ENCODE peak calls at places on chromosomes 5 and 9, in eight cellular contexts. One of them, this sample, is unnamed.
A peak's percentile ranks its signal among the peaks of the same experiment; 100 is the strongest.

GRCh38 chr9:70607926-70608325 is 193.5 kb upstream of the KLF9 start:
- DNase-seq in fibroblast of mammary gland: peak; percentile 14
- DNase-seq in tibial artery: no peak
- DNase-seq in A549: no peak
- DNase-seq in fibroblast of the aortic adventitia: no peak
- DNase-seq in kidney epithelial cell: no peak
- DNase-seq in neural progenitor cell: no peak
- DNase-seq in AG04450: no peak
- DNase-seq in this sample: no peak

GRCh38 chr9:4235951-4236804 is 63.7 kb downstream of the GLIS3 start:
- DNase-seq in fibroblast of mammary gland: peak; percentile 67
- DNase-seq in tibial artery: no peak
- DNase-seq in A549: peak; percentile 89
- DNase-seq in fibroblast of the aortic adventitia: peak; percentile 64
- DNase-seq in kidney epithelial cell: peak; percentile 81
- DNase-seq in neural progenitor cell: no peak
- DNase-seq in AG04450: no peak
- DNase-seq in this sample: no peak

GRCh38 chr5:56003633-56004032 is 8.9 kb upstream of the IL6ST start:
- DNase-seq in fibroblast of mammary gland: peak; percentile 79
- DNase-seq in tibial artery: no peak
- DNase-seq in A549: no peak
- DNase-seq in fibroblast of the aortic adventitia: peak; percentile 64
- DNase-seq in kidney epithelial cell: no peak
- DNase-seq in neural progenitor cell: no peak
- DNase-seq in AG04450: no peak
- DNase-seq in this sample: no peak

GRCh38 chr5:178116406-178116885 is 3.1 kb downstream of the N4BP3 start:
- DNase-seq in fibroblast of mammary gland: no peak
- DNase-seq in tibial artery: no peak
- DNase-seq in A549: no peak
- DNase-seq in fibroblast of the aortic adventitia: no peak
- DNase-seq in kidney epithelial cell: no peak
- DNase-seq in neural progenitor cell: no peak
- DNase-seq in AG04450: no peak
- DNase-seq in this sample: no peak

GRCh38 chr9:35553670-35554543 is 51.2 kb upstream of the TESK1 start:
- DNase-seq in fibroblast of mammary gland: peak; percentile 83
- DNase-seq in tibial artery: peak; percentile 89
- DNase-seq in A549: peak; percentile 85
- DNase-seq in fibroblast of the aortic adventitia: peak; percentile 88
- DNase-seq in kidney epithelial cell: no peak
- DNase-seq in neural progenitor cell: peak; percentile 84
- DNase-seq in AG04450: peak; percentile 44
- DNase-seq in this sample: no peak

GRCh38 chr5:135246923-135247795 is 151.9 kb downstream of the MACROH2A1 start:
- DNase-seq in fibroblast of mammary gland: peak; percentile 95
- DNase-seq in tibial artery: no peak
- DNase-seq in A549: peak; percentile 85
- DNase-seq in fibroblast of the aortic adventitia: peak; percentile 94
- DNase-seq in kidney epithelial cell: peak; percentile 93
- DNase-seq in neural progenitor cell: no peak
- DNase-seq in AG04450: peak; percentile 76
- DNase-seq in this sample: no peak

GRCh38 chr5:98588225-98588624 is 185.2 kb upstream of the RGMB start:
- DNase-seq in fibroblast of mammary gland: peak; percentile 31
- DNase-seq in tibial artery: no peak
- DNase-seq in A549: no peak
- DNase-seq in fibroblast of the aortic adventitia: peak; percentile 44
- DNase-seq in kidney epithelial cell: no peak
- DNase-seq in neural progenitor cell: no peak
- DNase-seq in AG04450: no peak
- DNase-seq in this sample: no peak

GRCh38 chr9:26375448-26375847 is 517.2 kb downstream of the CAAP1 start:
- DNase-seq in fibroblast of mammary gland: peak; percentile 2
- DNase-seq in tibial artery: no peak
- DNase-seq in A549: no peak
- DNase-seq in fibroblast of the aortic adventitia: no peak
- DNase-seq in kidney epithelial cell: peak; percentile 9
- DNase-seq in neural progenitor cell: no peak
- DNase-seq in AG04450: no peak
- DNase-seq in this sample: no peak

GRCh38 chr5:119358901-119359603 is 3.2 kb downstream of the TNFAIP8 start:
- DNase-seq in fibroblast of mammary gland: no peak
- DNase-seq in tibial artery: no peak
- DNase-seq in A549: no peak
- DNase-seq in fibroblast of the aortic adventitia: no peak
- DNase-seq in kidney epithelial cell: no peak
- DNase-seq in neural progenitor cell: no peak
- DNase-seq in AG04450: no peak
- DNase-seq in this sample: no peak

GRCh38 chr9:136141716-136142415 is 23.2 kb upstream of the TMEM250 start:
- DNase-seq in fibroblast of mammary gland: no peak
- DNase-seq in tibial artery: no peak
- DNase-seq in A549: no peak
- DNase-seq in fibroblast of the aortic adventitia: no peak
- DNase-seq in kidney epithelial cell: no peak
- DNase-seq in neural progenitor cell: no peak
- DNase-seq in AG04450: no peak
- DNase-seq in this sample: no peak

DNA sequence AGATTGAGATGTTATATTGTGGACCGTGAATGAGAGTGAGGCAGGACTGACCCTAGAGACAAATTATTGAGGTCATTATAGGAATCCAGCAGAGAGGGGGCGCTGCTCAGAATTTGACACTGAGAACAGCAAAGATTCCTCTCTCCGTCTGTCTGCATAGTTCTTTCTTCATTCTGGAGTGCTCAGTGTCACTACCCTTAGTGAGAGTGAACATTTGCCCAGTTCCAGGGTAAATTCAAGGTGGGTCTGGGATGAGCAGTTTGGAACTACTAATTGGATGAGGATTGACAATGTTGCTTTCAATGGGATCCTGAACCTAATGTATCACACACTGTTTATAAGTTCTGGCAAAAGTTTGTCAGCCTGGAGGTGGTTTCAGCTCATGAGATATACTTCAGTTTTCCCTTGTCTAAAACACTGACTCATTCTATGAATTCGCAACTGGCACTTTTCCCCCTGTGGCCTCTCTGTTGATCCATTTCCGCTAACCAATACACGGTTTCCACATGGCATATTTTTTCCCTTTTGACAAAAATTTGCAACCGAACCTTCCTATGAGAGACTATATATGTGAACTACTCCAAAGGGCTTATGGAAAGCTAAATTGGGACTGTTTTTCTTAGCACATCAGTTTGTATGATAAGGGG is 1240.8 kb upstream of the WWC1 start:
- DNase-seq in fibroblast of mammary gland: peak; percentile 71
- DNase-seq in tibial artery: no peak
- DNase-seq in A549: no peak
- DNase-seq in fibroblast of the aortic adventitia: peak; percentile 20
- DNase-seq in kidney epithelial cell: no peak
- DNase-seq in neural progenitor cell: no peak
- DNase-seq in AG04450: no peak
- DNase-seq in this sample: no peak
- TF ChIP-seq CTCF in fibroblast of mammary gland: peak; percentile 22
- TF ChIP-seq CTCF in tibial artery: no peak
- TF ChIP-seq CTCF in A549: no peak
- TF ChIP-seq CTCF in fibroblast of the aortic adventitia: no peak
- TF ChIP-seq CTCF in kidney epithelial cell: no peak
- TF ChIP-seq CTCF in neural progenitor cell: peak; percentile 46
- TF ChIP-seq CTCF in AG04450: no peak
- TF ChIP-seq CTCF in this sample: no peak

DNA sequence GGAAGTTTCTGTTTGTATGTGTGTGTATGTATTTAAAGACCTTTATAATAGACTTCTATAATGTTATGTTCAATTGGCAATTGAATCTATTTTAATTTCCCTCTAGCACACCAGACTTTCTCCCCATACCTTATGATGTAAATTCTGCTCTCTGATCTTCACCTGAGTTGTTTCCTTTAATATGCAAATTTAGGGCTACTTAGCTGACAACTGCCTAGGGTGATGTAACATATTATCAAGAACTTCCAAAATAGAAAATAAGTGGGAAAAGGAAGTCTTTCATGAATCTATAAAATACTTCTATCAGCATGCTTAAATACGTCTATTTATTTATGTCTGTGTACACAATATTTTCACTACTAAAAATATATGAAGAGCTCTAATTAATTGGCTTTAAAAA is 923.5 kb upstream of the CDH10 start:
- DNase-seq in fibroblast of mammary gland: no peak
- DNase-seq in tibial artery: no peak
- DNase-seq in A549: no peak
- DNase-seq in fibroblast of the aortic adventitia: no peak
- DNase-seq in kidney epithelial cell: no peak
- DNase-seq in neural progenitor cell: no peak
- DNase-seq in AG04450: no peak
- DNase-seq in this sample: no peak
- H3K4me3 ChIP-seq in fibroblast of mammary gland: no peak overlapping the region
- H3K4me3 ChIP-seq in tibial artery: no peak overlapping the region
- H3K4me3 ChIP-seq in A549: no peak overlapping the region
- H3K4me3 ChIP-seq in fibroblast of the aortic adventitia: no peak overlapping the region
- H3K4me3 ChIP-seq in kidney epithelial cell: no peak overlapping the region
- H3K4me3 ChIP-seq in neural progenitor cell: no peak overlapping the region
- H3K4me3 ChIP-seq in AG04450: no peak overlapping the region
- H3K4me3 ChIP-seq in this sample: no peak overlapping the region

DNA sequence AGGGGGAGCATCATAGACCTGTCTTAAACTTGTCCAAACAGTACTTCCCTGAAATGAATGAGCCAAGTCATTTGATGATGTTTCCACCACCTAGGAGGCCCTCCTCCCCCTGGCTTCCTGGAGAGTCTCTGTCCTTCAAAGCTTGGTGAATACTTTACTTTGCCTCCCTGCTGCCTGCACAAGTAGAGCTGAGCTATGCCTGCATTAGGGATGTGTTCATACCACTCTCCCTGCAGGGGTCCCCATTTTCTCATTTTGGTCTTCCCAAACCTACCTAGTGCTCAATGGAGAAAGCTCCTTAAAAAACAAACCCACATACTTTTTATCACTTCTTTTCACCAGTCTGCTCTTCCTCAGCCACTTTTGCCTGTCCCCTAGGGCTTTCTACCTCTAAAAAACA is 7.7 kb downstream of the CCNI2 start:
- DNase-seq in fibroblast of mammary gland: peak; percentile 37
- DNase-seq in tibial artery: no peak
- DNase-seq in A549: peak; percentile 29
- DNase-seq in fibroblast of the aortic adventitia: peak; percentile 58
- DNase-seq in kidney epithelial cell: no peak
- DNase-seq in neural progenitor cell: peak; percentile 45
- DNase-seq in AG04450: peak; percentile 10
- DNase-seq in this sample: no peak
- TF ChIP-seq CTCF in fibroblast of mammary gland: peak; percentile 28
- TF ChIP-seq CTCF in tibial artery: peak; percentile 31
- TF ChIP-seq CTCF in A549: peak; percentile 14
- TF ChIP-seq CTCF in fibroblast of the aortic adventitia: peak; percentile 30
- TF ChIP-seq CTCF in kidney epithelial cell: peak; percentile 21
- TF ChIP-seq CTCF in neural progenitor cell: peak; percentile 27
- TF ChIP-seq CTCF in AG04450: peak; percentile 45
- TF ChIP-seq CTCF in this sample: peak; percentile 24

DNA sequence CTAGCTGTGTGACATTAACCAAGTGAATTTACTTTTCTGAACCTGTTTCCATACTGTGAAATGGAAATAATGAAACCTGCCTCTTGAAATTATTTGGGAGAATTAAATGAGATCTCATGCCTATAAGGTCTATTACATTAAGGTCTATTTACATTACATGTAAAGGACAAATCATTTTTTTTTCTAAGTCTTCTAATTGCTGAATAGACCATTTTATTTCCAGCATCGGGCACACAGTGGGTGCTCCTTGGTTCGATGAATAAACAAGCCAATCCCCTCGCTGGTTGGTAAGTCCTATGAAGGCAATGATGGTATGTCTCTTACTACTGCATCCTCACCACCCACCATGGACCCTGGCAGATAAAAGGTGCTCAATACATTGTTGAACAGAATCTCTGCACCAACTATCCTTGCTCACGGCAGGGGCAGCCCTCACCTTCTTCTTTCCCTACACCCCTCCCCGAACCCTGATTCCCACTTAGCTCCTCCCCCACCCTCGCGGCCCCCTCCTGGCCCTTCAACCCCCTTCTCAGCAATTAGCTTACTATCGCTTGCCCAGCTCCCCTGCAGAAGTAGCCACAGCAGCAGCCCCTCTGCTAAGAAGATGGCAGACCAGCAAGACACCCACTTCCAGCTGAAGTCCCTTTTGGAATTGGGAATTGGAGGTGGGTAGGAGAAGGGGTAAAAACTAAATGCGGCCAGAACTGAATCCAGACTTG is 3.0 kb downstream of the PCDH1 start:
- DNase-seq in fibroblast of mammary gland: no peak
- DNase-seq in tibial artery: peak; percentile 46
- DNase-seq in A549: no peak
- DNase-seq in fibroblast of the aortic adventitia: no peak
- DNase-seq in kidney epithelial cell: no peak
- DNase-seq in neural progenitor cell: peak; percentile 49
- DNase-seq in AG04450: no peak
- DNase-seq in this sample: no peak
- H3K4me3 ChIP-seq in fibroblast of mammary gland: no peak overlapping the region
- H3K4me3 ChIP-seq in tibial artery: peak overlapping the region; percentile 68
- H3K4me3 ChIP-seq in A549: no peak overlapping the region
- H3K4me3 ChIP-seq in fibroblast of the aortic adventitia: no peak overlapping the region
- H3K4me3 ChIP-seq in kidney epithelial cell: no peak overlapping the region
- H3K4me3 ChIP-seq in neural progenitor cell: peak overlapping the region; percentile 97
- H3K4me3 ChIP-seq in AG04450: no peak overlapping the region
- H3K4me3 ChIP-seq in this sample: peak overlapping the region; percentile 88

DNA sequence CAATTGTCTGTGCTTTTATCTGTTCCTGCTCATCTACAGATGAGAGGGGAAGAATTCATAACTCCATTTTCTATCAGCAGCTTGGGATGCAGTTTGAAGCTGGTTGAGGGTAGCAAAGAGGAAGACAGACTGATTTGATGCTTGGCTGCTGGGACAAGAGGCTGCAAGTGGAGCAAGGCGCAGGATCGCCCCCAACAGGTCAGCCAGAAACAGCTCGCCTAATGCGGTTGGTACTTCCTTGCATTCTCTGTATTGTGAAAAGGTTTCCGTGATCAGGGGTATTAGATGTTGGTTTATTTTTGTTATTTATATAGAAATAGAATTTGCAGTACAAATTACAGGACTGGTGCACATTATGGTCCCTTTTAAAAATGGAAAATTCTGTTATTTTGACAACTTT is 40.6 kb downstream of the ZNF883 start:
- DNase-seq in fibroblast of mammary gland: peak; percentile 36
- DNase-seq in tibial artery: no peak
- DNase-seq in A549: peak; percentile 25
- DNase-seq in fibroblast of the aortic adventitia: peak; percentile 2
- DNase-seq in kidney epithelial cell: no peak
- DNase-seq in neural progenitor cell: peak; percentile 54
- DNase-seq in AG04450: no peak
- DNase-seq in this sample: no peak
- TF ChIP-seq CTCF in fibroblast of mammary gland: peak; percentile 37
- TF ChIP-seq CTCF in tibial artery: no peak
- TF ChIP-seq CTCF in A549: no peak
- TF ChIP-seq CTCF in fibroblast of the aortic adventitia: peak; percentile 14
- TF ChIP-seq CTCF in kidney epithelial cell: peak; percentile 25
- TF ChIP-seq CTCF in neural progenitor cell: peak; percentile 58
- TF ChIP-seq CTCF in AG04450: peak; percentile 19
- TF ChIP-seq CTCF in this sample: no peak